ENCODE peak calls at places on chromosomes 12 and 14, in eight cellular contexts. L, W, A, D, R, P, C and F are unnamed samples.

GRCh38 chr14:90569606-90570462 is 173.0 kb downstream of the CALM1 start:
- DNase-seq in A (no peak), P (no peak), W (no peak), C (no peak), D (no peak), R (no peak), L (no peak), F (no peak)

GRCh38 chr12:64544371-64544770 is 65.9 kb upstream of the RASSF3 start:
- DNase-seq in C (no peak), W (no peak), P (no peak), L (no peak), A (no peak), D (no peak), R (no peak), F (peak)

GRCh38 chr12:66077542-66077941 is 53.0 kb downstream of the LLPH start:
- DNase-seq in D (no peak), C (no peak), W (no peak), L (no peak), R (no peak), A (no peak), P (no peak), F (no peak)

GRCh38 chr12:68521848-68522502 is 88.7 kb upstream of the RAP1B start:
- DNase-seq in A (no peak), P (no peak), L (no peak), C (no peak), W (peak), D (no peak), R (no peak), F (no peak)

GRCh38 chr12:65937806-65938205 is 113.5 kb downstream of the HMGA2 start:
- DNase-seq in D (no peak), L (no peak), W (no peak), R (no peak), P (no peak), C (no peak), A (no peak), F (no peak)

GRCh38 chr12:6946033-6946919 is 2.5 kb downstream of the C12orf57 start:
- DNase-seq in W (no peak), C (peak), A (peak), L (no peak), R (no peak), P (peak), D (no peak), F (peak)

GRCh38 chr12:54328595-54329337 is 3.8 kb downstream of the COPZ1 start:
- DNase-seq in C (no peak), W (no peak), A (no peak), L (no peak), D (no peak), R (no peak), P (no peak), F (no peak)

GRCh38 chr12:42588981-42589464 is 523 bp downstream of the PRICKLE1 start:
- DNase-seq in L (peak), C (peak), A (peak), P (no peak), R (no peak), W (peak), D (no peak), F (peak)

GRCh38 chr14:59425322-59425945 is 39.7 kb downstream of the GPR135 start:
- DNase-seq in W (no peak), C (no peak), L (peak), P (no peak), A (no peak), D (no peak), R (no peak), F (no peak)

GRCh38 chr12:75634244-75635222 is 123.1 kb upstream of the KRR1 start:
- DNase-seq in P (no peak), L (peak), R (no peak), W (no peak), A (no peak), D (no peak), C (no peak), F (peak)

GRCh38 chr12:12224240-12224940 is 42.5 kb downstream of the LRP6 start:
- DNase-seq in W (peak), P (no peak), R (peak), A (no peak), D (no peak), L (no peak), C (no peak), F (no peak)

GRCh38 chr12:105480162-105480561 is 149.7 kb downstream of the C12orf75 start:
- DNase-seq in A (no peak), D (no peak), P (no peak), R (peak), W (peak), L (no peak), C (no peak), F (peak)

GRCh38 chr12:20213851-20214250 is 154.5 kb upstream of the PDE3A start:
- DNase-seq in D (no peak), C (no peak), W (peak), P (no peak), L (peak), A (no peak), R (no peak), F (no peak)

GRCh38 chr14:102517412-102518062 is 8.0 kb upstream of the ANKRD9 start:
- DNase-seq in D (no peak), A (no peak), W (no peak), L (no peak), C (no peak), R (no peak), P (no peak), F (no peak)

GRCh38 chr14:103542545-103543088 is 13.6 kb downstream of the TRMT61A start:
- DNase-seq in P (no peak), C (peak), A (no peak), L (no peak), R (no peak), D (no peak), W (peak), F (peak)

GRCh38 chr12:114662512-114663177 is 21.3 kb downstream of the TBX3 start:
- DNase-seq in C (peak), P (peak), W (peak), R (peak), A (peak), D (peak), L (peak), F (peak)

GRCh38 chr12:5433081-5433839 is 1.4 kb downstream of the NTF3 start:
- DNase-seq in P (no peak), R (no peak), D (no peak), C (peak), W (peak), A (no peak), L (no peak), F (no peak)
- H3K4me3 ChIP-seq in P (no peak), R (peak), D (peak), C (peak), W (peak), A (no peak), L (no peak), F (no peak)

GRCh38 chr12:124034297-124034696 is 61.3 kb downstream of the ZNF664 start:
- DNase-seq in L (no peak), P (no peak), R (no peak), A (no peak), W (no peak), C (no peak), D (no peak), F (no peak)
- H3K4me3 ChIP-seq in L (no peak), P (no peak), R (no peak), A (no peak), W (no peak), C (no peak), D (no peak), F (no peak)

GRCh38 chr12:2853626-2854025 is 3.2 kb downstream of the TEX52 start:
- DNase-seq in L (peak), C (peak), D (peak), A (peak), R (peak), P (no peak), W (peak), F (peak)
- H3K4me3 ChIP-seq in L (peak), C (no peak), D (no peak), A (no peak), R (no peak), P (no peak), W (no peak), F (no peak)

DNA sequence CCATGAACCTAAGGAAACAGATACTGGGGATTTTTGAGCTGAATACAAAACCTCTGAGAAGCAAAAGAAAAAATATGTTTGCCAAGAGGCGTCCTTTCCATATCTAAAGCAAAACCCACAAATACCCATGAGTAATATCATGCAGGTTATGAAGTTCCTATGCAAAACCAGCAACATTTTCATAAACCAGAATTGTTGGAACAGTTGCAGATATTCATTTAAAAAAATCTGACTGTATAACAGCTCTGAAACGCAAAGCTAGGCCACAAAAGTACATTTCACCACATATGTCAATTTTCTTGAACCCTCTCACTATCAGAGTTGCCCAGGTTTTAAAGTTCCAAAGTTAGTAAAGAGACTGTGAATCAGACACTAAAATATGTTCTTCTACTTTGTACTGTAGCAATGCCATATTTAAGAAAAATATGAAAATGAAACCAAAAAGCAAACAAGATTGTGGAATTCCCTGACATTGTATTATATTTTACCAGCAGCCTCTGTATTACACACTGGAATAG is 33.8 kb upstream of the HIF1A start:
- DNase-seq in R (peak), P (no peak), W (peak), L (peak), D (peak), A (no peak), C (no peak), F (no peak)
- H3K4me3 ChIP-seq in R (no peak), P (no peak), W (peak), L (no peak), D (no peak), A (no peak), C (no peak), F (no peak)

GRCh38 chr14:100526632-100527031 is 60.6 kb downstream of the BEGAIN start:
- DNase-seq in P (no peak), R (no peak), A (no peak), D (no peak), C (no peak), W (no peak), L (no peak), F (no peak)
- H3K4me3 ChIP-seq in P (no peak), R (no peak), A (no peak), D (no peak), C (no peak), W (no peak), L (no peak), F (no peak)

DNA sequence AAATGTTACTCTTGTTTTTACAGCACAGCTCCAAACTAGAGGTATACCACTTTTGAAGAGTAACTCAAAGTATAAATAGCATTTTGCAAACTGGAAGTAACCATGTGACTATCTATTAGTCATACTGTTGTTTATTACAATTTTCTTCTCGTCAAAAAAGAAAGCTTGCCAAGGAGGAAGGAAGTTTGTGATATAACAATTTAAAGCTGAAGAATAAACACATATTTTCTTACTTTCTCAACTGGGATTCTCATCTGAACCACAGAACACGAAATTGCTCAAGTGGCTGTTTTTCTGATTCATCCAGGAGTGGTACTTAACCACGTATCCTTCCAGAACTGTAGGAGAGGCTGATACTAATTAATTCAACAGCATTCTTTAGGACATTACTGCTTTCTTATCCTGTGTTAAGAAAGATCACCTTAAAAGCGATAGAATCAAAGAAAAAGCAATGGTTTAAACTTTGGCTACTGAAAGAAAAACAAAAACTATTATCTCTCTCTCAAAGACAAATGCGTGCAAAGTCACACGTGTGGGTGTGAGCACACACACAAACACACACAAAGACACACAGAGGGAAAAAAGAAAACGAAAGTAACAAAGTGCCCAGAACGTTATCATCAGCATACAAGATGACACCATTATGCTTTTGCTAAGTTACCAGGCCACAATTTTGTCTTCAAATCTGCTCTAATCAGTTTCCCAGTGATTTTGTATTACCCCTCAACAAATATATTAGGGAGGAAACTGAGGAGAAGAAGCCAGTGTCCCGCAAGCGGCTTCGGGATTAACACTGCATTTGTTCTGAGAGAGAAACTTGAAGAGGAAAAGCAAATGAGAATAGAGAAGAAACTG is at the start of gene CLEC2B:
- DNase-seq in L (peak), W (peak), R (peak), P (no peak), C (no peak), D (peak), A (no peak), F (peak)
- H3K4me3 ChIP-seq in L (peak), W (peak), R (peak), P (peak), C (peak), D (peak), A (peak), F (peak)

GRCh38 chr14:99734406-99735051 is 50.4 kb downstream of the CYP46A1 start:
- DNase-seq in P (no peak), A (no peak), D (no peak), L (no peak), R (no peak), C (peak), W (no peak), F (no peak)

GRCh38 chr14:99737451-99737951 is 53.4 kb downstream of the CYP46A1 start:
- DNase-seq in P (no peak), R (no peak), A (peak), D (no peak), C (no peak), L (no peak), W (peak), F (no peak)

GRCh38 chr14:99737956-99738667 is 54.0 kb downstream of the CYP46A1 start:
- DNase-seq in A (no peak), C (no peak), P (no peak), W (no peak), R (no peak), L (no peak), D (no peak), F (no peak)

GRCh38 chr14:99735189-99736135 is 51.4 kb downstream of the CYP46A1 start:
- DNase-seq in D (no peak), C (peak), L (no peak), R (no peak), W (no peak), P (no peak), A (no peak), F (no peak)

GRCh38 chr14:99736600-99737371 is 52.7 kb downstream of the CYP46A1 start:
- DNase-seq in C (no peak), P (no peak), L (no peak), W (no peak), A (no peak), D (no peak), R (no peak), F (no peak)
- H3K4me3 ChIP-seq in C (no peak), P (no peak), L (no peak), W (peak), A (peak), D (peak), R (no peak), F (no peak)